ENCODE peak calls at places on chromosomes 3 and 15, in nine cellular contexts. E, C, Q, H, K, Z, B, U and F are unnamed samples.

GRCh38 chr3:190361791-190362190 is 26.2 kb upstream of the CLDN16 start:
- DNase-seq in Q (no peak), K (no peak), U (no peak), H (no peak), C (no peak), B (no peak), Z (no peak), E (no peak), F (no peak)

GRCh38 chr3:44106761-44107160 is 134.9 kb upstream of the TOPAZ1 start:
- DNase-seq in U (peak; percentile 43), H (no peak), Z (no peak), K (no peak), C (no peak), Q (peak; percentile 19), B (no peak), E (no peak), F (no peak)

GRCh38 chr15:67082007-67082536 is 16.7 kb downstream of the SMAD3 start:
- DNase-seq in U (no peak), B (no peak), Z (no peak), C (no peak), K (no peak), Q (no peak), H (no peak), E (no peak), F (no peak)

GRCh38 chr3:34212671-34213070 is 414.2 kb downstream of the PDCD6IP start:
- DNase-seq in K (no peak), E (peak; percentile 24), Q (peak; percentile 88), Z (no peak), B (no peak), C (no peak), H (no peak), U (no peak), F (no peak)

GRCh38 chr3:197974016-197974415 is 14.0 kb downstream of the LMLN start:
- DNase-seq in E (no peak), H (no peak), C (no peak), Z (no peak), B (no peak), U (no peak), Q (no peak), K (no peak), F (no peak)

GRCh38 chr3:160869825-160870224 is 113.8 kb downstream of the PPM1L start:
- DNase-seq in Q (peak; percentile 2), H (no peak), U (no peak), B (peak; percentile 75), K (peak; percentile 4), E (peak; percentile 46), Z (peak; percentile 86), C (no peak), F (peak; percentile 32)

GRCh38 chr15:24856397-24857093 is 98.2 kb upstream of the SNRPN start:
- DNase-seq in E (peak; percentile 80), Z (no peak), C (no peak), K (no peak), Q (no peak), U (no peak), B (no peak), H (no peak), F (peak; percentile 95)

GRCh38 chr3:39414421-39414907 is 7.9 kb downstream of the RPSA start:
- DNase-seq in Z (no peak), B (no peak), C (no peak), U (no peak), E (no peak), H (no peak), Q (peak; percentile 8), K (no peak), F (no peak)

GRCh38 chr3:191246628-191247027 is 47.6 kb downstream of the OSTN start:
- DNase-seq in Z (no peak), E (no peak), B (no peak), C (no peak), U (no peak), Q (peak; percentile 54), H (no peak), K (peak; percentile 90), F (no peak)

GRCh38 chr3:20930034-20930433 is 744.0 kb upstream of the SGO1 start:
- DNase-seq in Z (no peak), B (no peak), K (peak; percentile 11), C (no peak), U (no peak), Q (peak; percentile 11), H (no peak), E (no peak), F (no peak)
- TF ChIP-seq CTCF in Z (no peak), B (no peak), K (peak; percentile 71), C (no peak), U (no peak), Q (peak; percentile 37), H (peak; percentile 29), E (peak; percentile 29), F (peak; percentile 27)

GRCh38 chr3:12369598-12369997 is 80.7 kb downstream of the PPARG start:
- DNase-seq in Z (no peak), C (no peak), B (no peak), U (no peak), K (no peak), H (no peak), E (no peak), Q (no peak), F (no peak)

GRCh38 chr3:12369029-12369428 is 80.2 kb downstream of the PPARG start:
- DNase-seq in E (no peak), K (no peak), H (no peak), B (no peak), U (no peak), Q (no peak), Z (no peak), C (no peak), F (no peak)

GRCh38 chr3:12372762-12373280 is 84.0 kb downstream of the PPARG start:
- DNase-seq in Z (no peak), K (no peak), U (no peak), C (no peak), E (no peak), B (no peak), Q (peak; percentile 44), H (no peak), F (no peak)

GRCh38 chr3:12371525-12372140 is 82.8 kb downstream of the PPARG start:
- DNase-seq in U (no peak), Z (no peak), C (no peak), K (peak; percentile 64), E (no peak), H (no peak), Q (peak; percentile 57), B (no peak), F (no peak)

GRCh38 chr3:12370758-12371157 is 81.9 kb downstream of the PPARG start:
- DNase-seq in B (no peak), H (no peak), U (no peak), Z (no peak), E (no peak), K (peak; percentile 32), C (no peak), Q (peak; percentile 30), F (no peak)
- TF ChIP-seq CTCF in B (no peak), H (peak; percentile 31), U (no peak), Z (no peak), E (peak; percentile 34), K (peak; percentile 54), C (no peak), Q (peak; percentile 43), F (no peak)

GRCh38 chr3:11641316-11641682 is 2.4 kb downstream of the VGLL4 start:
- DNase-seq in Z (no peak), Q (peak; percentile 50), K (no peak), B (no peak), E (no peak), H (no peak), C (no peak), U (no peak), F (no peak)

GRCh38 chr3:11640009-11640673 is 3.6 kb downstream of the VGLL4 start:
- DNase-seq in C (no peak), Z (no peak), H (no peak), E (no peak), Q (no peak), K (no peak), B (no peak), U (no peak), F (no peak)

GRCh38 chr3:11641683-11642407 is 1.9 kb downstream of the VGLL4 start:
- DNase-seq in B (no peak), C (peak; percentile 35), K (peak; percentile 31), Z (no peak), E (no peak), Q (peak; percentile 77), H (no peak), U (no peak), F (no peak)

GRCh38 chr3:11642455-11643162 is 1.1 kb downstream of the VGLL4 start:
- DNase-seq in U (peak; percentile 64), B (peak; percentile 93), Q (peak; percentile 90), E (peak; percentile 90), C (peak; percentile 68), H (peak; percentile 84), Z (peak; percentile 93), K (peak; percentile 75), F (peak; percentile 57)

DNA sequence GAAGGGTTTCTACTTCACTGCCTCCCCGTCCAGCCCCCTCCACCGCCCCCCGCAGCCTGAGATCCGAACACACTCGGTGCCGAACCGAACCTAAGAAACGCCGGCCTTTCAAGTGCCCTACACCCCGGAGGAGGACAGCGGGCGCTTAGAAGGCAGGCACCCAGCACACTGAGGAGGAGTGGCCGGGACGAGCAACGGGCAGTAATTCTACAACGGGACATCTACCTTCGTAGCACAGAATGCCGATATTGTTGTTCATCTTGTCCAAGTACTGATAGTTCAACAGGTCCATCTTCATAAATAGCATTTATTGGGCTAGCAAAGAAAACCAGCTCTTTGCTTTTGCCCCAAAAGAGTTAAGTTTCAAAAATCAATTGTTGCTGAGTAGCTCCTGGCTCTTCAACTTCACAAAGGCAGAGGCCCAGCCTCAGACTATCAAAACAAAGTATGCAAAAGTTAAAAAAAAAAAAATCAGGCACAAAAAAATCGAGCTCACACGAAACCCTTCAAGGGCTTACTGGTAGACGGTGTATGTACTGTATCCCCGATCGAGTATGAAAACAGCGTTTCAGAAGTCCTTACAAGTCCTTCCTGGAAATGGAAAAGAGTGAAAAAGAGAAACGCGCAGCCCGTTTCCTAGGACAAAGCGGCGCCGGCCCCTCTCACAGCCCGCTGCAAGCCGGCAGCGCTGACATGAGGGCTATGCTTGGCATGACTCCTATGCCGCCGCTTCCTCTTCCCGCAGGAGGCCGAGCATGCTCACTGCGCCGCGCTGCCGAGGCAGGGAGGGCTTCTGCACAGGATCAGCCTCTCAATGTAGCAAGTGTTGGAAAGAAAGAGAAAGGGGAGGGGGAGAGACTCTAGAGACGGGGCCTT is at the start of gene VGLL4:
- DNase-seq in C (peak; percentile 60), E (peak; percentile 94), U (peak; percentile 89), K (peak; percentile 78), Q (peak; percentile 92), H (peak; percentile 94), Z (peak; percentile 97), B (peak; percentile 94), F (peak; percentile 88)
- TF ChIP-seq CTCF in C (no peak), E (no peak), U (no peak), K (peak; percentile 24), Q (peak; percentile 36), H (peak; percentile 9), Z (no peak), B (peak; percentile 2), F (no peak)

DNA sequence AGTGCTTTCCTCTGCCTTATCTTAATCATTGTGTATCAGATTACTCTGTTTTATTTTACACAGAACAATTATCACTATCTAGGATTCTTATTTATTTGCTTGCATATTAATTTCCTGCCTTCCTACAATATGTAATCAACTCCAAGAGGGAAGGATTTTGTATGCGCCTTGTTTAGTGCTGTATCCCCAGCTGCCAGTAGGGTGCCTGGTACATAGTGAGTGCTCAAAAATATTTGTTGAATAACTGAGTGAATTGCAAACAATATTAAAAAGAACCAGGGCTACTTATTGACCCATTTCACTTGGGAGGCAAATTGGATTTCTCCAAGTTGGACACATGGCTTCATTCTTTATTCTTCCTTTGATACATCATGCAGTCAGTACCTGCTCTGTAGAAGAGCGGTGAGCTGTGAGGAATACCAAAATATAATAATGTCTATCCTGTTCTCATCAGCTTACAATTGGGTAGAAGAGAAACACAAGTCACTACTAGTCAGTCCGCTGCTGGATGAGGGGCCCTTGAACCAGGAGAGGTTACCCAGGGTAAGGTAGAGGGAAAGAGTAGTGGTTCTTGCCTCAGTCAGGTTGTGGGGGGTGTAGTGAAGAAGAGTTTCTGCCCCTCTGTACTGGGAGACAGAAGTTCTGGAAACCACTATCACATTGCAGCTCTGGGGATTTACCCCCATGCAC is 233.9 kb upstream of the ZBTB20 start:
- DNase-seq in B (no peak), Z (no peak), K (no peak), Q (no peak), U (no peak), C (no peak), H (no peak), E (no peak), F (no peak)
- TF ChIP-seq CTCF in B (no peak), Z (no peak), K (peak; percentile 33), Q (peak; percentile 20), U (no peak), C (no peak), H (no peak), E (no peak), F (no peak)